ENCODE peak calls at places on chromosomes 5 and 9, in nine cellular contexts. T, R, P, S, X, B, E, M and Z are unnamed samples.
A peak's percentile ranks its signal among the peaks of the same experiment; 100 is the strongest.

GRCh38 chr5:109690456-109691247 is 925 bp downstream of the MAN2A1 start:
- DNase-seq in P (peak; percentile 76), R (peak; percentile 20), T (peak; percentile 93), E (peak; percentile 89), S (peak; percentile 36), X (peak; percentile 77), B (peak; percentile 61), M (peak; percentile 70), Z (peak; percentile 73)

GRCh38 chr5:45402804-45403455 is 293.2 kb downstream of the HCN1 start:
- DNase-seq in R (no peak), P (no peak), B (no peak), T (no peak), S (no peak), M (no peak), E (no peak), X (no peak), Z (no peak)

GRCh38 chr5:14204011-14204670 is 61.0 kb downstream of the TRIO start:
- DNase-seq in R (no peak), X (no peak), M (no peak), B (no peak), P (no peak), S (no peak), T (no peak), E (peak; percentile 28), Z (no peak)

GRCh38 chr9:134041649-134041962 is 16.3 kb downstream of the BRD3OS start:
- DNase-seq in P (no peak), B (no peak), E (no peak), X (no peak), S (no peak), R (no peak), T (no peak), M (no peak), Z (no peak)

GRCh38 chr5:77168187-77168883 is 42.1 kb upstream of the PDE8B start:
- DNase-seq in M (peak; percentile 66), P (no peak), B (peak; percentile 30), T (peak; percentile 77), X (peak; percentile 48), E (no peak), S (peak; percentile 88), R (peak; percentile 43), Z (no peak)

GRCh38 chr5:15097552-15097951 is 226.0 kb upstream of the ANKH start:
- DNase-seq in X (no peak), R (no peak), P (no peak), T (no peak), S (no peak), E (no peak), M (no peak), B (no peak), Z (no peak)

GRCh38 chr5:142388696-142389095 is 63.9 kb upstream of the SPRY4 start:
- DNase-seq in R (no peak), B (peak; percentile 69), P (no peak), T (no peak), X (no peak), M (no peak), S (no peak), E (no peak), Z (peak; percentile 52)

GRCh38 chr9:34929506-34930102 is 28.5 kb upstream of the PHF24 start:
- DNase-seq in R (peak; percentile 24), X (no peak), S (no peak), M (peak; percentile 22), P (no peak), T (no peak), B (peak; percentile 32), E (peak; percentile 26), Z (peak; percentile 6)

GRCh38 chr9:86662890-86663468 is 284.3 kb downstream of the GAS1 start:
- DNase-seq in B (no peak), T (no peak), P (no peak), R (no peak), S (no peak), M (no peak), E (no peak), X (no peak), Z (no peak)

GRCh38 chr5:1368756-1369155 is 23.9 kb upstream of the CLPTM1L start:
- DNase-seq in P (no peak), E (no peak), B (no peak), M (no peak), R (no peak), X (no peak), T (peak; percentile 27), S (no peak), Z (no peak)

GRCh38 chr5:5100635-5101034 is 39.5 kb upstream of the ADAMTS16 start:
- DNase-seq in S (no peak), P (no peak), M (no peak), B (no peak), E (no peak), T (no peak), R (no peak), X (no peak), Z (no peak)

GRCh38 chr5:7392401-7393024 is 3.4 kb upstream of the ADCY2 start:
- DNase-seq in P (no peak), R (peak; percentile 68), X (no peak), T (no peak), B (peak; percentile 51), M (peak; percentile 61), S (no peak), E (peak; percentile 11), Z (peak; percentile 46)

GRCh38 chr5:5978501-5979361 is 399.6 kb downstream of the MED10 start:
- DNase-seq in B (no peak), X (no peak), T (no peak), E (no peak), R (no peak), S (peak; percentile 3), P (no peak), M (no peak), Z (no peak)

GRCh38 chr9:134691695-134692572 is 50.3 kb downstream of the COL5A1 start:
- DNase-seq in M (no peak), S (no peak), R (no peak), X (no peak), E (no peak), P (no peak), T (peak; percentile 60), B (no peak), Z (no peak)

GRCh38 chr5:131548190-131548589 is 86.8 kb downstream of the RAPGEF6 start:
- DNase-seq in R (no peak), E (no peak), X (no peak), P (no peak), B (no peak), M (no peak), S (no peak), T (no peak), Z (no peak)

GRCh38 chr9:99093492-99093791 is 11.5 kb upstream of the TGFBR1 start:
- DNase-seq in X (no peak), M (no peak), B (no peak), P (no peak), R (no peak), T (no peak), S (no peak), E (no peak), Z (no peak)

GRCh38 chr9:133807037-133807436 is 68.9 kb upstream of the SARDH start:
- DNase-seq in X (no peak), M (no peak), E (no peak), B (no peak), S (no peak), T (no peak), R (no peak), P (no peak), Z (no peak)

GRCh38 chr5:68465934-68466551 is 250.5 kb downstream of the PIK3R1 start:
- DNase-seq in T (no peak), S (no peak), E (no peak), R (no peak), P (no peak), M (no peak), B (no peak), X (no peak), Z (no peak)

GRCh38 chr9:124950050-124950718 is 9.3 kb upstream of the GOLGA1 start:
- DNase-seq in M (no peak), T (no peak), X (no peak), R (no peak), B (no peak), P (no peak), S (no peak), E (no peak), Z (no peak)

GRCh38 chr5:137822158-137822764 is 45.4 kb upstream of the MYOT start:
- DNase-seq in S (no peak), T (no peak), X (no peak), M (peak; percentile 27), E (peak; percentile 58), B (peak; percentile 70), P (no peak), R (peak; percentile 0), Z (peak; percentile 68)

GRCh38 chr5:72156921-72157320 is 49.6 kb downstream of the MAP1B start:
- DNase-seq in X (no peak), T (no peak), S (no peak), E (peak; percentile 85), M (peak; percentile 86), B (peak; percentile 55), P (no peak), R (no peak), Z (peak; percentile 83)

GRCh38 chr9:132898043-132898442 is 19.3 kb downstream of the SPACA9 start:
- DNase-seq in P (no peak), S (no peak), T (no peak), B (no peak), E (no peak), X (no peak), R (no peak), M (no peak), Z (no peak)

GRCh38 chr5:132268698-132269551 is 11.4 kb downstream of the PDLIM4 start:
- DNase-seq in E (peak; percentile 27), M (peak; percentile 82), T (peak; percentile 67), S (no peak), X (no peak), B (no peak), R (no peak), P (peak; percentile 80), Z (no peak)

GRCh38 chr5:149831492-149831891 is 101.4 kb downstream of the PPARGC1B start:
- DNase-seq in E (peak; percentile 81), X (no peak), P (no peak), S (no peak), R (no peak), M (no peak), T (peak; percentile 27), B (no peak), Z (peak; percentile 42)

GRCh38 chr5:1876708-1877433 is 5.9 kb downstream of the IRX4 start:
- DNase-seq in X (no peak), R (no peak), M (no peak), P (no peak), S (no peak), E (no peak), B (no peak), T (no peak), Z (no peak)

GRCh38 chr9:127746959-127747569 is 12.0 kb upstream of the TOR2A start:
- DNase-seq in T (no peak), E (no peak), X (no peak), P (no peak), S (no peak), B (no peak), R (no peak), M (no peak), Z (no peak)

GRCh38 chr9:132647355-132647754 is 22.4 kb downstream of the DDX31 start:
- DNase-seq in M (peak; percentile 97), S (no peak), E (peak; percentile 96), X (no peak), B (peak; percentile 91), P (no peak), T (no peak), R (no peak), Z (peak; percentile 97)

GRCh38 chr5:150585781-150586461 is 54.5 kb upstream of the SYNPO start:
- DNase-seq in E (no peak), X (peak; percentile 90), R (no peak), M (no peak), P (no peak), B (no peak), S (no peak), T (no peak), Z (no peak)

GRCh38 chr9:70988551-70988950 is 132.9 kb downstream of the TRPM3 start:
- DNase-seq in E (peak; percentile 6), R (no peak), P (no peak), B (no peak), S (no peak), X (no peak), M (no peak), T (no peak), Z (no peak)

GRCh38 chr5:133779828-133780475 is 167.6 kb upstream of the FSTL4 start:
- DNase-seq in B (no peak), R (no peak), T (no peak), X (no peak), P (peak; percentile 40), E (no peak), M (no peak), S (no peak), Z (no peak)

GRCh38 chr5:116415182-116415581 is 159.4 kb downstream of the SEMA6A start:
- DNase-seq in P (no peak), R (no peak), S (no peak), E (no peak), T (no peak), B (no peak), M (no peak), X (no peak), Z (no peak)